ENCODE peak calls at places on chromosomes 11 and 22, in eight cellular contexts. N is tibial artery, Y is adrenal gland, S is lower leg skin, A is AG09309, P is WTC11, O is cardiac muscle cell, V is astrocyte of the spinal cord. Q is an unnamed sample.

GRCh38 chr11:118922745-118923627 is 2.7 kb downstream of the BCL9L start:
- DNase-seq in A (no peak), Y (no peak), N (peak; percentile 68), V (no peak), P (no peak), O (no peak), S (no peak), Q (no peak)

GRCh38 chr11:2929511-2929879 is 275 bp upstream of the PHLDA2 start:
- DNase-seq in P (peak; percentile 43), N (peak; percentile 82), S (peak; percentile 92), A (no peak), Y (peak; percentile 49), V (peak; percentile 83), O (peak; percentile 76), Q (peak; percentile 51)

GRCh38 chr11:122101625-122102291 is 14.3 kb downstream of the BLID start:
- DNase-seq in N (peak; percentile 90), A (peak; percentile 66), O (peak; percentile 92), Y (peak; percentile 64), S (peak; percentile 87), P (peak; percentile 60), V (peak; percentile 89), Q (peak; percentile 25)

GRCh38 chr11:63906585-63906984 is 10.4 kb downstream of the RCOR2 start:
- DNase-seq in Y (no peak), N (no peak), S (no peak), A (no peak), V (no peak), P (peak; percentile 62), O (peak; percentile 28), Q (no peak)

GRCh38 chr11:58628446-58628845 is 6.0 kb downstream of the CNTF start:
- DNase-seq in V (peak; percentile 55), P (no peak), Y (peak; percentile 75), A (no peak), N (no peak), O (peak; percentile 24), S (no peak), Q (no peak)

GRCh38 chr11:2209370-2209801 is 37.8 kb upstream of the TH start:
- DNase-seq in V (no peak), A (no peak), Y (peak; percentile 11), O (no peak), P (no peak), S (peak; percentile 81), N (peak; percentile 60), Q (no peak)

GRCh38 chr11:5605849-5606248 is 9.4 kb downstream of the TRIM6 start:
- DNase-seq in O (peak; percentile 84), P (no peak), Y (peak; percentile 38), N (no peak), V (peak; percentile 83), A (peak; percentile 73), S (peak; percentile 28), Q (no peak)

GRCh38 chr22:47201186-47201995 is 438.9 kb downstream of the TBC1D22A start:
- DNase-seq in O (no peak), V (no peak), A (no peak), P (no peak), S (peak; percentile 74), N (peak; percentile 47), Y (no peak), Q (peak; percentile 2)

GRCh38 chr11:132312616-132313210 is 942.3 kb downstream of the NTM start:
- DNase-seq in N (no peak), Y (no peak), O (peak; percentile 55), V (peak; percentile 46), A (peak; percentile 2), S (no peak), P (peak; percentile 45), Q (no peak)

GRCh38 chr11:14418801-14419417 is 59.9 kb upstream of the RRAS2 start:
- DNase-seq in O (no peak), N (no peak), A (no peak), S (no peak), V (no peak), Y (no peak), P (peak; percentile 34), Q (no peak)

GRCh38 chr22:42922374-42923177 is 65.5 kb upstream of the ARFGAP3 start:
- DNase-seq in N (no peak), P (no peak), A (no peak), S (no peak), O (no peak), V (no peak), Y (no peak), Q (no peak)

GRCh38 chr22:20117656-20118571 is 888 bp upstream of the TRMT2A start:
- DNase-seq in A (no peak), V (no peak), N (no peak), S (no peak), P (no peak), O (peak; percentile 30), Y (no peak), Q (no peak)

GRCh38 chr11:35049906-35050531 is 89.0 kb upstream of the CD44 start:
- DNase-seq in A (no peak), P (no peak), O (no peak), N (no peak), V (no peak), S (no peak), Y (no peak), Q (no peak)

GRCh38 chr11:131649861-131650260 is 279.4 kb downstream of the NTM start:
- DNase-seq in P (no peak), A (no peak), Y (no peak), O (no peak), S (no peak), V (no peak), N (no peak), Q (no peak)

GRCh38 chr11:107397357-107397756 is 60.3 kb downstream of the CWF19L2 start:
- DNase-seq in Y (no peak), A (no peak), P (peak; percentile 55), V (no peak), N (no peak), S (no peak), O (no peak), Q (no peak)

GRCh38 chr22:46007003-46007847 is 30.3 kb upstream of the WNT7B start:
- DNase-seq in N (peak; percentile 89), V (peak; percentile 72), O (peak; percentile 82), P (no peak), S (peak; percentile 94), Y (peak; percentile 81), A (no peak), Q (peak; percentile 53)

GRCh38 chr11:69297926-69298777 is 4.2 kb downstream of the MYEOV start:
- DNase-seq in N (peak; percentile 87), O (peak; percentile 78), V (peak; percentile 81), P (no peak), A (no peak), S (peak; percentile 92), Y (peak; percentile 88), Q (peak; percentile 42)

GRCh38 chr22:36923458-36923784 is 10.0 kb downstream of the CSF2RB start:
- DNase-seq in S (no peak), Y (no peak), O (no peak), N (no peak), P (no peak), A (no peak), V (no peak), Q (no peak)

GRCh38 chr22:36924151-36924698 is 10.8 kb downstream of the CSF2RB start:
- DNase-seq in P (no peak), S (peak; percentile 70), V (no peak), A (no peak), O (no peak), Y (no peak), N (no peak), Q (no peak)

GRCh38 chr22:36922752-36923457 is 9.5 kb downstream of the CSF2RB start:
- DNase-seq in A (no peak), Y (no peak), N (no peak), V (no peak), P (no peak), O (no peak), S (peak; percentile 75), Q (no peak)

GRCh38 chr22:36921309-36922096 is 8.1 kb downstream of the CSF2RB start:
- DNase-seq in N (no peak), A (no peak), P (no peak), S (peak; percentile 83), V (no peak), Y (peak; percentile 49), O (no peak), Q (no peak)

GRCh38 chr22:36922097-36922608 is 8.7 kb downstream of the CSF2RB start:
- DNase-seq in S (peak; percentile 78), Y (no peak), A (no peak), O (peak; percentile 54), N (no peak), V (no peak), P (no peak), Q (no peak)
- TF ChIP-seq CTCF in S (no peak), Y (no peak), A (no peak), O (peak; percentile 4), N (no peak), V (no peak), P (no peak), Q (no peak)

GRCh38 chr11:116614306-116615210 is 158.2 kb downstream of the BUD13 start:
- DNase-seq in Y (no peak), V (no peak), O (no peak), A (no peak), N (no peak), P (no peak), S (peak; percentile 72), Q (no peak)

GRCh38 chr11:116613201-116613910 is 159.4 kb downstream of the BUD13 start:
- DNase-seq in O (no peak), N (no peak), P (no peak), V (no peak), S (peak; percentile 43), A (no peak), Y (no peak), Q (no peak)

GRCh38 chr11:116618461-116618860 is 154.3 kb downstream of the BUD13 start:
- DNase-seq in S (peak; percentile 21), O (no peak), A (no peak), Y (no peak), N (no peak), V (no peak), P (no peak), Q (no peak)

GRCh38 chr11:116611998-116612620 is 160.7 kb downstream of the BUD13 start:
- DNase-seq in P (no peak), V (no peak), A (no peak), O (no peak), S (peak; percentile 53), N (no peak), Y (no peak), Q (no peak)

GRCh38 chr11:116615211-116615865 is 157.4 kb downstream of the BUD13 start:
- DNase-seq in V (no peak), A (no peak), P (no peak), Y (no peak), N (no peak), O (no peak), S (peak; percentile 36), Q (no peak)
- TF ChIP-seq CTCF in V (no peak), A (no peak), P (no peak), Y (no peak), N (no peak), O (no peak), S (no peak), Q (no peak)

GRCh38 chr11:78995166-78995565 is 420.5 kb upstream of the NARS2 start:
- DNase-seq in P (no peak), Y (no peak), A (no peak), O (no peak), S (no peak), V (no peak), N (no peak), Q (no peak)
- TF ChIP-seq CTCF in P (no peak), Y (no peak), A (no peak), O (no peak), S (no peak), V (no peak), N (no peak), Q (no peak)

DNA sequence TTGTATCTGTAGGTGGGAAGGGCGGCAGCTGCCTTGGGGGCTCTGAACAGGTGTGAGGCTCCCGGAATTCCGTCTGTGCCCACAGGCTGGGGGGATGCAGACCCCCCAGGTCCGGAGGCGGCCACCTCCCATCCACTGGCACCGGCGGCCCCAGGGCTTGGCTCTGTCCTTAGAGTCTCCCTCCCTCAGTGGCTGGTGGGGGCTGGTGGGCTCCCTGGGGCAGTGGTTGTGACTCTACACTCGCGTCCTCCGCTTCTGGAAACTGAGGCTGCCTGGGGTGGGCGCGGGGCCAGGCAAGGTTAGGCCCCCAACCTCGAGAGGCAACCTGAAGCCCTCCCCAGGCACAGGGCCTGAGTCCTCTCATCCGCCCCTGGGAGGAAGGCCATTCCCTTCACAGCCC is 1305.4 kb downstream of the BRD1 start:
- DNase-seq in S (no peak), Y (no peak), O (no peak), N (no peak), A (no peak), V (no peak), P (no peak), Q (no peak)
- TF ChIP-seq CTCF in S (no peak), Y (no peak), O (no peak), N (no peak), A (no peak), V (no peak), P (no peak), Q (no peak)

Q was measured in omental fat pad.